ENCODE peak calls at places on chromosome 4, in four cellular contexts. D is GM12892, L is HCT116, X is suprapubic skin. Q is an unnamed sample.

GRCh38 chr4:8255698-8256441 is 13.7 kb upstream of the HTRA3 start:
- DNase-seq in D (no peak), L (no peak), X (peak), Q (no peak)

GRCh38 chr4:177447417-177448004 is 5.3 kb upstream of the AGA start:
- DNase-seq in D (no peak), L (no peak), X (no peak), Q (no peak)

GRCh38 chr4:184695178-184695896 is 38.6 kb downstream of the CENPU start:
- DNase-seq in D (no peak), L (no peak), X (no peak), Q (no peak)

GRCh38 chr4:67885727-67886126 is 1.9 kb upstream of the TMPRSS11D start:
- DNase-seq in D (no peak), L (peak), X (no peak), Q (no peak)

GRCh38 chr4:78737020-78737419 is 39.1 kb upstream of the BMP2K start:
- DNase-seq in D (no peak), L (no peak), X (no peak), Q (no peak)

GRCh38 chr4:38856524-38857337 is at the start of gene TLR6:
- DNase-seq in D (peak), L (peak), X (no peak), Q (no peak)

GRCh38 chr4:7154351-7154981 is 37.9 kb upstream of the SORCS2 start:
- DNase-seq in D (no peak), L (no peak), X (peak), Q (no peak)

GRCh38 chr4:76546282-76547166 is 111.5 kb downstream of the SHROOM3 start:
- DNase-seq in D (no peak), L (no peak), X (no peak), Q (no peak)

GRCh38 chr4:94714360-94714759 is 43.4 kb upstream of the BMPR1B start:
- DNase-seq in D (no peak), L (no peak), X (no peak), Q (no peak)

GRCh38 chr4:59598233-59598618 is 1601.9 kb upstream of the ADGRL3 start:
- DNase-seq in D (no peak), L (no peak), X (no peak), Q (no peak)

GRCh38 chr4:78320353-78320935 is 231.1 kb upstream of the ANXA3 start:
- DNase-seq in D (no peak), L (no peak), X (no peak), Q (no peak)

GRCh38 chr4:72899214-72899613 is 170.3 kb downstream of the COX18 start:
- DNase-seq in D (no peak), L (no peak), X (no peak), Q (no peak)

GRCh38 chr4:16717266-16717970 is 181.0 kb downstream of the LDB2 start:
- DNase-seq in D (no peak), L (no peak), X (no peak), Q (no peak)

GRCh38 chr4:5980436-5981155 is 37.6 kb downstream of the C4orf50 start:
- DNase-seq in D (no peak), L (peak), X (no peak), Q (no peak)

GRCh38 chr4:130054895-130055294 is 958.9 kb downstream of the C4orf33 start:
- DNase-seq in D (no peak), L (no peak), X (no peak), Q (no peak)
- TF ChIP-seq POLR2A in D (no peak), L (peak), X (no peak), Q (no peak)

GRCh38 chr4:145734051-145734450 is 54.1 kb downstream of the C4orf51 start:
- DNase-seq in D (no peak), L (no peak), X (no peak), Q (no peak)

GRCh38 chr4:145735330-145735638 is 55.3 kb downstream of the C4orf51 start:
- DNase-seq in D (no peak), L (no peak), X (no peak), Q (peak)

GRCh38 chr4:145735777-145736176 is 55.8 kb downstream of the C4orf51 start:
- DNase-seq in D (no peak), L (no peak), X (no peak), Q (no peak)

GRCh38 chr4:145732895-145733880 is 53.2 kb downstream of the C4orf51 start:
- DNase-seq in D (peak), L (peak), X (peak), Q (peak)

DNA sequence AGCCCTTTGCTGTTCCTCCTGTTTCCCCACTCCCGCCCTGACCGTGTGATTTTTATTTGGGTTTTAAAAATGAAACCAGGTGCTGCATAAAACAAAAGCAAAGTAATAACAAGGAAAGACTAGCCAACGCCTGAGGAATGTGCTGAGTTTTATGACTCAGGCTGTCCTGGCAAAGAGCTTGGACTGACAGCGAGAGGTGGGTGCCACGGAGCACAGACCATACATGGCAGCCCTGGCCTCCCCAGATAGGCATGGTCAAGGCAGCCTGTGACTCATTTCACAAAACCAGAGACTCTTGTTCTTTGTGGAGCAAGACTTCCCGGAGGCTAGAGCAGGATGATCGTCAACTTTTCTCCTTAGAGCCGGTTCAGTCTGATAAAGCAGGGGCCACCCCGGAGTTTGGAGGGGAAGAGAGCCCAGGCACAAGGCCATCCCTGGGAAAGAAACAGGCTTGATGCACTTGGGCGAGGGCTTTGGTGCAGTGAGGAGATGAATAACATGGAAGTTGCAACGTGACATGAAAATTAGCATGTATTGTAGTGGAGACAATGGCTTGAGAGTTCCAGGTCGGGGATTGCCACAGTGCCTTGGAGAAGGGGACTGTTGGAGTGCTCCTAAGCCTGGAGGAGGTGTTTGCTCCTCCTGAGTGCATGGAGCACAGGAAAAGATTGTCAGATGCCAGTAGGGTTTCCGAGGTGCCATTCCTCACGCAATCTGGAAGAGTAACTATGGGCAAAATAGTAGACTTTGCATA is 54.8 kb downstream of the C4orf51 start:
- DNase-seq in D (no peak), L (no peak), X (no peak), Q (peak)
- TF ChIP-seq POLR2A in D (no peak), L (no peak), X (no peak), Q (peak)

GRCh38 chr4:30473225-30473624 is 246.9 kb upstream of the PCDH7 start:
- DNase-seq in D (no peak), L (no peak), X (no peak), Q (no peak)

GRCh38 chr4:30471861-30472260 is 248.3 kb upstream of the PCDH7 start:
- DNase-seq in D (no peak), L (no peak), X (no peak), Q (no peak)
- TF ChIP-seq POLR2A in D (no peak), L (no peak), X (no peak), Q (no peak)

GRCh38 chr4:20696815-20697214 is 3.4 kb upstream of the PACRGL start:
- DNase-seq in D (no peak), L (no peak), X (no peak), Q (no peak)

GRCh38 chr4:20698382-20698781 is 1.9 kb upstream of the PACRGL start:
- DNase-seq in D (no peak), L (no peak), X (no peak), Q (no peak)

GRCh38 chr4:20698820-20699219 is 1.4 kb upstream of the PACRGL start:
- DNase-seq in D (no peak), L (no peak), X (no peak), Q (no peak)

GRCh38 chr4:20700007-20700761 is at the start of gene PACRGL:
- DNase-seq in D (peak), L (peak), X (peak), Q (peak)
- TF ChIP-seq POLR2A in D (peak), L (peak), X (peak), Q (peak)

DNA sequence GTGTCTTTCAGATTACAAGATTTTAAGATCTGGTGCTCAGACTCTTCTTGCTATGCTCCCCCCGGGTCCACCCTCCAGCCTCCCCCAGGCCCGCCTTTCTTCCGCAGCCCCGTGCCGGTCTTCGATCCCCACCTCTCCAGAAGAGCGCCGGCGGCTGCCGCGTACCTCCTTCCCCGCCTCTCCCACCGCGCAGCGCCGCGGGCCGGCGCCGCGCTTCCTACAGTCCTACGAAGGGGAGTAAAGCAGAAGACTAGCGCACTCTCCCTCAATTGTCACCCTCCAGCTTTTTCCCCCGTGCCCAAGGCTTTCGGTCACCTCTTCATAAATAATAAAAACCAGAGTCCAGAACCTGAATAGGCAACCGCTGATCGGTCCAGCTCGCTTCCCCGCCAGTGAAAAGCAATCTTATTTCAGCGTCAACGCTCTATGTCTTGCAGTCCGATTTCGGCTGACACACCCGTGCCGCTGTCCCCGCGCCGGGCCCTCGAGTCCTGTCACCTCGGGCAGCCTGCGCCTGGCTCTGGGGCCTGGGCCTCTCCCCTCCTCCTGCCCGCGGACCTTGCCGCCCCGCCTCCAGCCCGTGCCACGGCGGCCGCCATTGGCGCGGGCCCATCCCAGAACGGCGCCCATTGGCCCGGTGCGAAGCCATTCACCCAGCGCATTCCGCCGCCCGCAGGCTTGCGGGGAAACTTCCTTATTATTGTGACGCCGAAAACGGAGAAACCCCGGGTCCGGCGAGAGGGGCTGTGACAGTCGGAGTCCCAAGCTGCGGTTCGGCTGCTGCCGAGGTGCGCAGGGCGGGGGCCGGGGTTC is at the start of gene HERC3:
- DNase-seq in D (peak), L (peak), X (peak), Q (peak)
- TF ChIP-seq POLR2A in D (no peak), L (no peak), X (peak), Q (peak)

GRCh38 chr4:119626943-119627266 is 1.7 kb downstream of the PDE5A start:
- DNase-seq in D (no peak), L (no peak), X (no peak), Q (no peak)

GRCh38 chr4:119627267-119628190 is 1.1 kb downstream of the PDE5A start:
- DNase-seq in D (peak), L (peak), X (no peak), Q (peak)

GRCh38 chr4:119626420-119626819 is 2.2 kb downstream of the PDE5A start:
- DNase-seq in D (no peak), L (no peak), X (no peak), Q (no peak)

GRCh38 chr4:119629142-119629471 is 503 bp upstream of the PDE5A start:
- DNase-seq in D (no peak), L (no peak), X (no peak), Q (no peak)

GRCh38 chr4:119628281-119629141 is at the start of gene PDE5A:
- DNase-seq in D (peak), L (peak), X (peak), Q (peak)
- TF ChIP-seq POLR2A in D (no peak), L (no peak), X (no peak), Q (no peak)

GRCh38 chr4:22440999-22441398 is 74.9 kb downstream of the ADGRA3 start:
- DNase-seq in D (no peak), L (no peak), X (no peak), Q (no peak)

GRCh38 chr4:22444813-22445212 is 71.1 kb downstream of the ADGRA3 start:
- DNase-seq in D (no peak), L (no peak), X (no peak), Q (no peak)

GRCh38 chr4:22439947-22440346 is 75.9 kb downstream of the ADGRA3 start:
- DNase-seq in D (no peak), L (no peak), X (no peak), Q (no peak)

DNA sequence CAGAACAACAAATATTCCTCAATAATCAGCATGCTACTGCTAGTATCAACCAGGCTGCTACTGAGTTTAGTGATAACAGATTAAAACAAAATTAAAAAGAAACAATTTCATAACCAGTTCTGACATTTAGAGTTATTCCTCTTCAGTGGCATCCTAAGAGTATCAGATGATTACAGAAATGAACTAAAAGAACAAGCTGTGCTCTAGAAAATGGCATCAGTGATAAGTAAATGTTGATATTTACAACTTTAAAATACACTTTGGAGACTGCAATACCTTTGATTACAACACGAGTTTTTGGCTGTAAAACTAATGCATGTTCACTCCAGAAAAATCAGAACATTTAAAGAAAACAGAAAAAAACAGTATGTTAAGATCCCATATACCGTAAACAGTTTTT is 72.9 kb downstream of the ADGRA3 start:
- DNase-seq in D (no peak), L (no peak), X (no peak), Q (no peak)
- TF ChIP-seq POLR2A in D (no peak), L (no peak), X (no peak), Q (no peak)

DNA sequence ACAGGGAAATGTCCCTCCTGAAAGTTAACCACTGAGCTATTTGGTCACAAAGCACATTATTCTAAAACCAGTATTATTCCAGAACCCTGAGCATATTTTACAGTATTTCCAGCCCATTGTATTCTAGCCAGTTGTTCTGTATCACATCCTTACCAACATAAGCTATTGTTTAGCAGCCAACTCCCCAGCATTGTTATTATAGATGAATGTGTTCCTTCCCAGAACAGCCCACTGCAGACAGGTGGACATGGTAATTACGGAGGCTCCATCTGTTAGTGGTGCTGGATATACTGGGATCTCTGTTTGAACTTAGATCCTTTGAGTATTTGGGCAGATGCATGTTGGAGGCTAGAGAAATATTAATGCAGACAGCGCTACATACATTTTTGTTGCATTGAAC is 126.1 kb downstream of the MGST2 start:
- DNase-seq in D (no peak), L (no peak), X (no peak), Q (no peak)
- TF ChIP-seq POLR2A in D (no peak), L (no peak), X (no peak), Q (no peak)

DNA sequence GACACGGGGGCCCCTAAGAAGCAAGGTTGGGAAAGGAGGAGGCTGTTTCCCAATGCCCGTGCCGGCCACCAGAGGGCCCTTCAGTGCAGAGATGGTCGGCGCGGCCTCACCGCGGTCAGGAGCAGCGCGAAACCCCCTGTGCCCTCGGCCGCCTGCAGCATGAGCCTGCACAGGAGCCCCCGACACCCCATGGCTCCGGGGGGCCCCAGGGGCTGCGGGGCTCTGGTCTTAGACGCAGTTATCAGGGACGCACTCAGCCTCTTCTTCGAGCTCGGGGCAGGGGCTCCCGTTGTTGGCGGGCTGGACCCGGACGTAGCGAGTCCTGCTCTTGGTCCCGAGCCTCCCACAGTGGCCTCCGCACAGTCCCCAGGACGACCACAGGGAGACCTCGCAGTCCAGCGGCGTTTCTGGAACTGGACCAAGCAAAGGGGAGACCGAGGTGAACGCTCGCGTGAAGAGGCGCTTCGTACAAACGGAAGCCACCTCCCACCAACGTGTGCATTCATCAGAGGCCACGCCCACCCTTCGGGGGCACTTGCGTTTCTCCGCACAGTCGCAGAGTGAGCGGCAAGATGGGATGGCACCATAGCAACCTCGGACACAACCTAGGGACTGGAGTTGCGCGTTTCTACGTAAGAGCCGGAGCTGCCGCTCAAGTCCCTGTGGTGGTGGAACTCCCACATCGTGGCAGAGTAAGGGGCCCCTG is 5.0 kb downstream of the SPON2 start:
- DNase-seq in D (peak), L (peak), X (no peak), Q (peak)
- TF ChIP-seq POLR2A in D (peak), L (peak), X (no peak), Q (peak)

DNA sequence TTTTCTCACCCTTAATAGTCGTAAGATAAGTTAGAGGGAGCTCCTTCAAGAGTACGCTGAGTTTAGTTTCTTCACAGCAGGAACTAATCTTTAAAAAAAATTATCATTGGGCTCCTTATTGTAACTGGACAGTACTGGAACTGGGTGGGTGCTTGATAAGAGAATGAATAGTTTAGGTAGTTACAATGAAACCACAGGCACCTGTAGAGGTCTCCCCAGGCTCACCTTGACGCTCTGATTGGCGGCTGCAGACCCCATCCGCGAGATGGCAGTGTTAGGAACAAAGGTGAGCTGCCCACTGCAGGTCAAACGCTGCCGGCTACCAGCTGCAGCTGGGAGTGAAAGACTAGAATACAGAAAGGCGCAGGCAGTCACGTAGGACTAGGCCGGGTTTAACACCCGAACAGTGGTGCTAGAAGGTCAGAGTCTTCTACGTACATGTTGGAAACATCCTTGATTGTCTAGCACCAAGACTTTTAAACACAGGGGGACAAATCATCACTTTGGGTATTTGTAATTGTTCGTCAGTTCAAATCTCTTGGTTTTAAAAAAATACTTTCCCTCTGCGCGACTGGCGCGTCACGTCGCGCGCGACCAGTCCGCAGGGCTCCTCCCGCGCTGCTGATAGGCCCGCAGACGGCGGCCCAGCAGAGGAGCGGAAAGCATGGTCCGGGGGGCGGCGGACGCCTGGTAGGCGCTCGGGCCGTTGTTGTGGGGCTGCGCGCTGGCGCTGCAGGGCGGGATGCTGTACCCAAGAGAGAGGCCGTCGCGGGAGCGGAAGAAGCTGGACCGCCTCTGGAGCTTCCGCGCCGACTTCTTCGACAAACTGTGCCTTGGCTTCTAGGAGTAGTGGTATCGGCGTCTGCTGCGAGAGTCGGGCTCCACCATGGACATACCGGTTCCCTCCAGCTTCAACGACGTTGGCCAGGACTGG is 45.6 kb downstream of the SMARCA5 start:
- DNase-seq in D (peak), L (no peak), X (no peak), Q (no peak)
- TF ChIP-seq POLR2A in D (peak), L (no peak), X (no peak), Q (no peak)

Q was measured in H54.